ENCODE peak calls at places on chromosomes 13 and 19, in four cellular contexts. One of them, this sample, is unnamed.
A peak's percentile ranks its signal among the peaks of the same experiment; 100 is the strongest.

GRCh38 chr13:102680133-102680717 is 14.6 kb downstream of the METTL21C start:
- DNase-seq in left lung: no peak
- DNase-seq in CD4-positive, CD25-positive, alpha-beta regulatory T cell: no peak
- DNase-seq in Peyer's patch: no peak
- DNase-seq in this sample: no peak

GRCh38 chr13:40789275-40790231 is at the start of gene SLC25A15:
- DNase-seq in left lung: peak; percentile 80
- DNase-seq in CD4-positive, CD25-positive, alpha-beta regulatory T cell: peak; percentile 84
- DNase-seq in Peyer's patch: peak; percentile 90
- DNase-seq in this sample: peak; percentile 95

GRCh38 chr13:98264877-98265276 is 87.8 kb upstream of the RNF113B start:
- DNase-seq in left lung: no peak
- DNase-seq in CD4-positive, CD25-positive, alpha-beta regulatory T cell: no peak
- DNase-seq in Peyer's patch: no peak
- DNase-seq in this sample: no peak

GRCh38 chr13:39484506-39485313 is 118.3 kb downstream of the LHFPL6 start:
- DNase-seq in left lung: no peak
- DNase-seq in CD4-positive, CD25-positive, alpha-beta regulatory T cell: no peak
- DNase-seq in Peyer's patch: no peak
- DNase-seq in this sample: no peak

GRCh38 chr13:98822238-98822606 is 69.8 kb upstream of the SLC15A1 start:
- DNase-seq in left lung: no peak
- DNase-seq in CD4-positive, CD25-positive, alpha-beta regulatory T cell: no peak
- DNase-seq in Peyer's patch: no peak
- DNase-seq in this sample: no peak

GRCh38 chr13:20125129-20125782 is 35.6 kb downstream of the GJA3 start:
- DNase-seq in left lung: no peak
- DNase-seq in CD4-positive, CD25-positive, alpha-beta regulatory T cell: no peak
- DNase-seq in Peyer's patch: peak; percentile 45
- DNase-seq in this sample: no peak

GRCh38 chr13:33109801-33110200 is 93.6 kb downstream of the KL start:
- DNase-seq in left lung: no peak
- DNase-seq in CD4-positive, CD25-positive, alpha-beta regulatory T cell: no peak
- DNase-seq in Peyer's patch: no peak
- DNase-seq in this sample: no peak

GRCh38 chr13:70087247-70087646 is 20.4 kb upstream of the ATXN8OS start:
- DNase-seq in left lung: no peak
- DNase-seq in CD4-positive, CD25-positive, alpha-beta regulatory T cell: no peak
- DNase-seq in Peyer's patch: no peak
- DNase-seq in this sample: no peak

GRCh38 chr13:109631069-109631468 is 155.3 kb downstream of the IRS2 start:
- DNase-seq in left lung: no peak
- DNase-seq in CD4-positive, CD25-positive, alpha-beta regulatory T cell: no peak
- DNase-seq in Peyer's patch: no peak
- DNase-seq in this sample: no peak

GRCh38 chr19:41889896-41890295 is 6.9 kb downstream of the ARHGEF1 start:
- DNase-seq in left lung: no peak
- DNase-seq in CD4-positive, CD25-positive, alpha-beta regulatory T cell: no peak
- DNase-seq in Peyer's patch: no peak
- DNase-seq in this sample: no peak

GRCh38 chr19:2274937-2275535 is 6.9 kb downstream of the PEAK3 start:
- DNase-seq in left lung: peak; percentile 71
- DNase-seq in CD4-positive, CD25-positive, alpha-beta regulatory T cell: peak; percentile 66
- DNase-seq in Peyer's patch: peak; percentile 86
- DNase-seq in this sample: peak; percentile 82

GRCh38 chr19:46713781-46714522 is 3.0 kb downstream of the PRKD2 start:
- DNase-seq in left lung: peak; percentile 96
- DNase-seq in CD4-positive, CD25-positive, alpha-beta regulatory T cell: peak; percentile 87
- DNase-seq in Peyer's patch: peak; percentile 97
- DNase-seq in this sample: peak; percentile 96

GRCh38 chr13:113638173-113638746 is 19.7 kb downstream of the ATP4B start:
- DNase-seq in left lung: peak; percentile 11
- DNase-seq in CD4-positive, CD25-positive, alpha-beta regulatory T cell: no peak
- DNase-seq in Peyer's patch: peak; percentile 37
- DNase-seq in this sample: no peak

GRCh38 chr13:104810242-104810641 is 1725.2 kb downstream of the EFNB2 start:
- DNase-seq in left lung: no peak
- DNase-seq in CD4-positive, CD25-positive, alpha-beta regulatory T cell: no peak
- DNase-seq in Peyer's patch: no peak
- DNase-seq in this sample: no peak

GRCh38 chr13:43787998-43788397 is 1.2 kb upstream of the ENOX1 start:
- DNase-seq in left lung: no peak
- DNase-seq in CD4-positive, CD25-positive, alpha-beta regulatory T cell: no peak
- DNase-seq in Peyer's patch: no peak
- DNase-seq in this sample: no peak

GRCh38 chr13:106001443-106001842 is 534.0 kb downstream of the EFNB2 start:
- DNase-seq in left lung: no peak
- DNase-seq in CD4-positive, CD25-positive, alpha-beta regulatory T cell: no peak
- DNase-seq in Peyer's patch: no peak
- DNase-seq in this sample: no peak

GRCh38 chr13:34913040-34913439 is 29.0 kb upstream of the NBEA start:
- DNase-seq in left lung: no peak
- DNase-seq in CD4-positive, CD25-positive, alpha-beta regulatory T cell: no peak
- DNase-seq in Peyer's patch: no peak
- DNase-seq in this sample: no peak

GRCh38 chr19:480016-480855 is 16.1 kb upstream of the MADCAM1 start:
- DNase-seq in left lung: peak; percentile 66
- DNase-seq in CD4-positive, CD25-positive, alpha-beta regulatory T cell: peak; percentile 34
- DNase-seq in Peyer's patch: peak; percentile 84
- DNase-seq in this sample: peak; percentile 90

GRCh38 chr13:52195052-52195837 is 35.8 kb upstream of the NEK3 start:
- DNase-seq in left lung: peak; percentile 82
- DNase-seq in CD4-positive, CD25-positive, alpha-beta regulatory T cell: peak; percentile 81
- DNase-seq in Peyer's patch: peak; percentile 90
- DNase-seq in this sample: peak; percentile 89

GRCh38 chr13:99442273-99442895 is 58.9 kb upstream of the TM9SF2 start:
- DNase-seq in left lung: no peak
- DNase-seq in CD4-positive, CD25-positive, alpha-beta regulatory T cell: peak; percentile 74
- DNase-seq in Peyer's patch: peak; percentile 84
- DNase-seq in this sample: no peak

GRCh38 chr19:37995346-37995745 is 88.3 kb downstream of the SIPA1L3 start:
- DNase-seq in left lung: no peak
- DNase-seq in CD4-positive, CD25-positive, alpha-beta regulatory T cell: no peak
- DNase-seq in Peyer's patch: no peak
- DNase-seq in this sample: no peak

DNA sequence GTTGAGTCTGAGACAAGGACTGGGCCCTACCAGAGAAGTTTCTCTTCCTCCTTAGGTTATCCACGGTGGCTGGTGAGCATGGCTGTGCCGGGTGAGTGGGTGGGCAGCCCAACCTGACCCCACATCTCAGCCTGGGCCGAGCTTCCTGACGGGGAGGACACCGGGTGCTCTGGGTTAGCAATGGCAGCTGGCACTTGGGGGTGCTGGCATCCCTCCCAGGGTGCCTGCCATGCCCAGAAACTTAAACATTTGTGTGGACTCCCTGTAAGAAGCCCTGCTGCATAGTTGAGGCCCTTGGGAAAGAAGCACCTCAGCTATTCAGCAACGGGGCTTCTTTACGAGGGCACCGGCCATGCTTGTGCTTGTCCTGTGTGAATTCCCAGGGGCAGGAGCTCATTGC is 33.9 kb upstream of the MEDAG start:
- DNase-seq in left lung: no peak
- DNase-seq in CD4-positive, CD25-positive, alpha-beta regulatory T cell: no peak
- DNase-seq in Peyer's patch: no peak
- DNase-seq in this sample: no peak
- H3K4me1 ChIP-seq in left lung: no peaks in the 10 kb centered on the region
- H3K4me1 ChIP-seq in CD4-positive, CD25-positive, alpha-beta regulatory T cell: no peaks in the 10 kb centered on the region
- H3K4me1 ChIP-seq in Peyer's patch: no peaks in the 10 kb centered on the region
- H3K4me1 ChIP-seq in this sample: no peaks in the 10 kb centered on the region

DNA sequence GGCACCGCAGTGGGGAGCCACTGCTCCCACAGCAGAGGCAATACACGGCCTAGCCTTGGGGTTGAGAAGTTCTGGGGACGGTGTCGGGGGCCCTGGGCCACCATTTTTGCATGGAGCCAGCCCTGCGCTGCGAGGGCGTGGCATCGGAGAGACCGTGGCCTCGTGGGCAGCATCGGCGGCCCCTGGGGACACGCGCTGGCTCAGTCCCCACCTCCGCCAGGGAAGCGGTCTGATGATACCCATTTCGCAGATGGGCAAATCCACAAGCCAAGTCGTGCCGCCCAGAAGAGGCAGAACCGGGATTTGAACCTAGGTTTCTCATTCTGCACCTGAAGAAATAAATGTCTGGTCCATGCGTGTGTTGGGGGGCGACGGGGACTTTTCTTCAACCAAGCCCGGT is 1.2 kb upstream of the UPK1A start:
- DNase-seq in left lung: no peak
- DNase-seq in CD4-positive, CD25-positive, alpha-beta regulatory T cell: no peak
- DNase-seq in Peyer's patch: no peak
- DNase-seq in this sample: no peak
- H3K36me3 ChIP-seq in left lung: no peaks in the 10 kb centered on the region
- H3K36me3 ChIP-seq in CD4-positive, CD25-positive, alpha-beta regulatory T cell: no peaks in the 10 kb centered on the region
- H3K36me3 ChIP-seq in Peyer's patch: peaks cover 52% of the 10 kb centered on the region
- H3K36me3 ChIP-seq in this sample: peaks cover 6% of the 10 kb centered on the region

GRCh38 chr13:74715718-74716117 is 581.5 kb upstream of the KLF12 start:
- DNase-seq in left lung: no peak
- DNase-seq in CD4-positive, CD25-positive, alpha-beta regulatory T cell: no peak
- DNase-seq in Peyer's patch: no peak
- DNase-seq in this sample: no peak
- H3K4me1 ChIP-seq in left lung: no peaks in the 10 kb centered on the region
- H3K4me1 ChIP-seq in CD4-positive, CD25-positive, alpha-beta regulatory T cell: no peaks in the 10 kb centered on the region
- H3K4me1 ChIP-seq in Peyer's patch: no peaks in the 10 kb centered on the region
- H3K4me1 ChIP-seq in this sample: no peaks in the 10 kb centered on the region

GRCh38 chr19:18858906-18859646 is 27.3 kb downstream of the UPF1 start:
- DNase-seq in left lung: no peak
- DNase-seq in CD4-positive, CD25-positive, alpha-beta regulatory T cell: no peak
- DNase-seq in Peyer's patch: peak; percentile 43
- DNase-seq in this sample: no peak

GRCh38 chr19:18860302-18860700 is 28.5 kb downstream of the UPF1 start:
- DNase-seq in left lung: no peak
- DNase-seq in CD4-positive, CD25-positive, alpha-beta regulatory T cell: no peak
- DNase-seq in Peyer's patch: no peak
- DNase-seq in this sample: no peak

GRCh38 chr19:18860725-18861124 is 29.0 kb downstream of the UPF1 start:
- DNase-seq in left lung: no peak
- DNase-seq in CD4-positive, CD25-positive, alpha-beta regulatory T cell: no peak
- DNase-seq in Peyer's patch: no peak
- DNase-seq in this sample: peak; percentile 63

GRCh38 chr19:18861235-18861634 is 29.5 kb downstream of the UPF1 start:
- DNase-seq in left lung: no peak
- DNase-seq in CD4-positive, CD25-positive, alpha-beta regulatory T cell: no peak
- DNase-seq in Peyer's patch: no peak
- DNase-seq in this sample: no peak

GRCh38 chr19:18859676-18860301 is 28.0 kb downstream of the UPF1 start:
- DNase-seq in left lung: no peak
- DNase-seq in CD4-positive, CD25-positive, alpha-beta regulatory T cell: no peak
- DNase-seq in Peyer's patch: peak; percentile 43
- DNase-seq in this sample: no peak
- H3K36me3 ChIP-seq in left lung: peaks cover 4% of the 10 kb centered on the region
- H3K36me3 ChIP-seq in CD4-positive, CD25-positive, alpha-beta regulatory T cell: peaks cover 97% of the 10 kb centered on the region
- H3K36me3 ChIP-seq in Peyer's patch: peaks cover 100% of the 10 kb centered on the region
- H3K36me3 ChIP-seq in this sample: peaks cover 100% of the 10 kb centered on the region

GRCh38 chr19:48961051-48961649 is 4.0 kb upstream of the FTL start:
- DNase-seq in left lung: no peak
- DNase-seq in CD4-positive, CD25-positive, alpha-beta regulatory T cell: no peak
- DNase-seq in Peyer's patch: peak; percentile 54
- DNase-seq in this sample: no peak
- H3K4me1 ChIP-seq in left lung: peaks cover 13% of the 10 kb centered on the region
- H3K4me1 ChIP-seq in CD4-positive, CD25-positive, alpha-beta regulatory T cell: peaks cover 47% of the 10 kb centered on the region
- H3K4me1 ChIP-seq in Peyer's patch: no peaks in the 10 kb centered on the region
- H3K4me1 ChIP-seq in this sample: peaks cover 21% of the 10 kb centered on the region

GRCh38 chr19:17194608-17195007 is 20.5 kb upstream of the USE1 start:
- DNase-seq in left lung: no peak
- DNase-seq in CD4-positive, CD25-positive, alpha-beta regulatory T cell: no peak
- DNase-seq in Peyer's patch: no peak
- DNase-seq in this sample: no peak

GRCh38 chr19:17196610-17197009 is 18.5 kb upstream of the USE1 start:
- DNase-seq in left lung: no peak
- DNase-seq in CD4-positive, CD25-positive, alpha-beta regulatory T cell: no peak
- DNase-seq in Peyer's patch: no peak
- DNase-seq in this sample: no peak

GRCh38 chr19:17197666-17198065 is 17.5 kb upstream of the USE1 start:
- DNase-seq in left lung: no peak
- DNase-seq in CD4-positive, CD25-positive, alpha-beta regulatory T cell: no peak
- DNase-seq in Peyer's patch: no peak
- DNase-seq in this sample: no peak

GRCh38 chr19:17195106-17195505 is 20.1 kb upstream of the USE1 start:
- DNase-seq in left lung: no peak
- DNase-seq in CD4-positive, CD25-positive, alpha-beta regulatory T cell: no peak
- DNase-seq in Peyer's patch: no peak
- DNase-seq in this sample: no peak

GRCh38 chr19:17192751-17193150 is 22.4 kb upstream of the USE1 start:
- DNase-seq in left lung: no peak
- DNase-seq in CD4-positive, CD25-positive, alpha-beta regulatory T cell: no peak
- DNase-seq in Peyer's patch: no peak
- DNase-seq in this sample: no peak
- H3K36me3 ChIP-seq in left lung: no peaks in the 10 kb centered on the region
- H3K36me3 ChIP-seq in CD4-positive, CD25-positive, alpha-beta regulatory T cell: peaks cover 73% of the 10 kb centered on the region
- H3K36me3 ChIP-seq in Peyer's patch: peaks cover 93% of the 10 kb centered on the region
- H3K36me3 ChIP-seq in this sample: peaks cover 80% of the 10 kb centered on the region

GRCh38 chr13:24042710-24043440 is 117.6 kb upstream of the SPATA13 start:
- DNase-seq in left lung: no peak
- DNase-seq in CD4-positive, CD25-positive, alpha-beta regulatory T cell: no peak
- DNase-seq in Peyer's patch: no peak
- DNase-seq in this sample: no peak
- H3K4me1 ChIP-seq in left lung: peaks cover 8% of the 10 kb centered on the region
- H3K4me1 ChIP-seq in CD4-positive, CD25-positive, alpha-beta regulatory T cell: no peaks in the 10 kb centered on the region
- H3K4me1 ChIP-seq in Peyer's patch: no peaks in the 10 kb centered on the region
- H3K4me1 ChIP-seq in this sample: peaks cover 5% of the 10 kb centered on the region

GRCh38 chr13:112182251-112182650 is 115.3 kb downstream of the SOX1 start:
- DNase-seq in left lung: no peak
- DNase-seq in CD4-positive, CD25-positive, alpha-beta regulatory T cell: no peak
- DNase-seq in Peyer's patch: peak; percentile 24
- DNase-seq in this sample: no peak

GRCh38 chr13:112184851-112185371 is 118.0 kb downstream of the SOX1 start:
- DNase-seq in left lung: no peak
- DNase-seq in CD4-positive, CD25-positive, alpha-beta regulatory T cell: no peak
- DNase-seq in Peyer's patch: peak; percentile 22
- DNase-seq in this sample: no peak

GRCh38 chr13:112182831-112183543 is 116.0 kb downstream of the SOX1 start:
- DNase-seq in left lung: peak; percentile 49
- DNase-seq in CD4-positive, CD25-positive, alpha-beta regulatory T cell: no peak
- DNase-seq in Peyer's patch: peak; percentile 35
- DNase-seq in this sample: peak; percentile 83

GRCh38 chr13:112184261-112184660 is 117.3 kb downstream of the SOX1 start:
- DNase-seq in left lung: no peak
- DNase-seq in CD4-positive, CD25-positive, alpha-beta regulatory T cell: no peak
- DNase-seq in Peyer's patch: peak; percentile 33
- DNase-seq in this sample: no peak

GRCh38 chr13:112183544-112184145 is 116.7 kb downstream of the SOX1 start:
- DNase-seq in left lung: no peak
- DNase-seq in CD4-positive, CD25-positive, alpha-beta regulatory T cell: no peak
- DNase-seq in Peyer's patch: peak; percentile 19
- DNase-seq in this sample: no peak
- H3K36me3 ChIP-seq in left lung: no peaks in the 10 kb centered on the region
- H3K36me3 ChIP-seq in CD4-positive, CD25-positive, alpha-beta regulatory T cell: no peaks in the 10 kb centered on the region
- H3K36me3 ChIP-seq in Peyer's patch: no peaks in the 10 kb centered on the region
- H3K36me3 ChIP-seq in this sample: no peaks in the 10 kb centered on the region

GRCh38 chr19:39144487-39145071 is 19.0 kb downstream of the PAK4 start:
- DNase-seq in left lung: no peak
- DNase-seq in CD4-positive, CD25-positive, alpha-beta regulatory T cell: no peak
- DNase-seq in Peyer's patch: no peak
- DNase-seq in this sample: no peak
- H3K4me1 ChIP-seq in left lung: peaks cover 22% of the 10 kb centered on the region
- H3K4me1 ChIP-seq in CD4-positive, CD25-positive, alpha-beta regulatory T cell: no peaks in the 10 kb centered on the region
- H3K4me1 ChIP-seq in Peyer's patch: peaks cover 4% of the 10 kb centered on the region
- H3K4me1 ChIP-seq in this sample: peaks cover 33% of the 10 kb centered on the region

This sample was measured in upper lobe of right lung.